ENCODE peak calls at places on chromosomes 1 and 21, in five cellular contexts. C is stimulated activated CD8-positive, alpha-beta memory T cell treated with anti-CD3 and anti-CD28 coated beads, Interleukin-4, amount 100 ng/mL, for 24 hours; O is fibroblast of mammary gland; A is activated naive CD4-positive, alpha-beta T cell; Q is GM13977. T is an unnamed sample.

GRCh38 chr1:203440780-203441179 is 34.8 kb upstream of the PRELP start:
- DNase-seq in O (peak; percentile 58), Q (peak; percentile 48), A (no peak), C (no peak), T (peak; percentile 92)

GRCh38 chr1:13469343-13469742 is 44.5 kb downstream of the LRRC38 start:
- DNase-seq in Q (peak; percentile 36), A (no peak), C (no peak), O (no peak), T (no peak)

GRCh38 chr1:115767403-115767802 is 1.1 kb downstream of the CASQ2 start:
- DNase-seq in O (no peak), C (no peak), A (no peak), Q (no peak), T (no peak)

GRCh38 chr1:54851406-54851805 is 35.6 kb downstream of the DHCR24 start:
- DNase-seq in O (no peak), A (no peak), C (no peak), Q (no peak), T (no peak)

GRCh38 chr21:34864370-34865209 is 184.5 kb downstream of the RUNX1 start:
- DNase-seq in O (no peak), A (no peak), Q (no peak), C (no peak), T (no peak)

GRCh38 chr1:202613571-202613970 is 96.7 kb downstream of the SYT2 start:
- DNase-seq in Q (no peak), O (no peak), A (no peak), C (no peak), T (no peak)

GRCh38 chr1:230299148-230300006 is 126.8 kb downstream of the PGBD5 start:
- DNase-seq in C (no peak), A (no peak), Q (no peak), O (no peak), T (no peak)

GRCh38 chr1:157073944-157074685 is 25.5 kb downstream of the ETV3L start:
- DNase-seq in O (peak; percentile 74), A (no peak), C (peak; percentile 6), Q (peak; percentile 59), T (peak; percentile 89)

GRCh38 chr1:46501528-46501927 is 11.9 kb downstream of the DMBX1 start:
- DNase-seq in A (no peak), C (no peak), Q (no peak), O (no peak), T (no peak)

GRCh38 chr1:156848461-156849150 is 10.3 kb downstream of the INSRR start:
- DNase-seq in C (peak; percentile 50), A (peak; percentile 13), O (no peak), Q (peak; percentile 48), T (peak; percentile 56)

GRCh38 chr21:10430007-10430406 is 91.4 kb upstream of the TPTE start:
- DNase-seq in O (no peak), A (no peak), Q (peak; percentile 31), C (no peak), T (no peak)

GRCh38 chr1:42423621-42424200 is 32.1 kb downstream of the ZMYND12 start:
- DNase-seq in O (no peak), A (no peak), C (no peak), Q (no peak), T (no peak)

GRCh38 chr1:159915571-159916239 is 9.6 kb downstream of the TAGLN2 start:
- DNase-seq in C (no peak), Q (no peak), A (no peak), O (no peak), T (no peak)

GRCh38 chr1:33380811-33381210 is 50.1 kb downstream of the PHC2 start:
- DNase-seq in Q (no peak), C (no peak), O (no peak), A (no peak), T (no peak)

GRCh38 chr1:2504224-2504948 is 22.0 kb downstream of the PANK4 start:
- DNase-seq in O (no peak), Q (no peak), A (no peak), C (no peak), T (no peak)

GRCh38 chr1:31444725-31445448 is 31.9 kb downstream of the SERINC2 start:
- DNase-seq in O (no peak), A (no peak), C (no peak), Q (no peak), T (no peak)

GRCh38 chr1:12013317-12013588 is 6.0 kb upstream of the MIIP start:
- DNase-seq in A (no peak), Q (no peak), O (no peak), C (no peak), T (no peak)

GRCh38 chr21:44450402-44450801 is 4.9 kb upstream of the LRRC3 start:
- DNase-seq in A (no peak), C (no peak), Q (no peak), O (no peak), T (no peak)

GRCh38 chr1:47681735-47682134 is 243.9 kb downstream of the FOXD2 start:
- DNase-seq in O (no peak), Q (no peak), C (no peak), A (no peak), T (no peak)

GRCh38 chr1:201754353-201754752 is 74.6 kb upstream of the IPO9 start:
- DNase-seq in C (no peak), O (peak; percentile 79), Q (no peak), A (no peak), T (no peak)

GRCh38 chr1:227401562-227402342 is 83.5 kb upstream of the CDC42BPA start:
- DNase-seq in Q (no peak), A (no peak), O (no peak), C (no peak), T (no peak)

GRCh38 chr1:203186446-203187305 is at the start of gene CHI3L1:
- DNase-seq in O (peak; percentile 58), A (no peak), Q (no peak), C (no peak), T (no peak)

GRCh38 chr1:40232444-40232843 is 15.3 kb upstream of the TMCO2 start:
- DNase-seq in C (peak; percentile 30), O (no peak), A (no peak), Q (peak; percentile 58), T (no peak)

GRCh38 chr1:50109647-50110075 is 941 bp downstream of the ELAVL4 start:
- DNase-seq in O (peak; percentile 4), Q (no peak), C (no peak), A (no peak), T (no peak)

GRCh38 chr1:33328817-33329216 is 7.9 kb upstream of the A3GALT2 start:
- DNase-seq in C (no peak), A (no peak), O (no peak), Q (no peak), T (no peak)